ENCODE peak calls at places on chromosome 15, in six cellular contexts. L, C, D, T, K and J are unnamed samples.
A peak's percentile ranks its signal among the peaks of the same experiment; 100 is the strongest.

GRCh38 chr15:90031231-90031791 is 30.2 kb downstream of the ZNF710 start:
- DNase-seq in L (peak; percentile 86), C (peak; percentile 75), D (peak; percentile 75), T (no peak), K (peak; percentile 70), J (no peak)

GRCh38 chr15:55221090-55222011 is 24.6 kb upstream of the RSL24D1 start:
- DNase-seq in L (peak; percentile 94), C (peak; percentile 55), D (peak; percentile 93), T (no peak), K (peak; percentile 96), J (no peak)

GRCh38 chr15:64883997-64884511 is 27.6 kb upstream of the ANKDD1A start:
- DNase-seq in L (peak; percentile 94), C (peak; percentile 59), D (peak; percentile 91), T (no peak), K (peak; percentile 89), J (peak; percentile 50)

GRCh38 chr15:60507596-60508424 is 28.9 kb upstream of the ICE2 start:
- DNase-seq in L (peak; percentile 77), C (peak; percentile 73), D (peak; percentile 80), T (no peak), K (peak; percentile 75), J (no peak)

GRCh38 chr15:35540885-35541284 is 5.1 kb downstream of the DPH6 start:
- DNase-seq in L (peak; percentile 75), C (no peak), D (no peak), T (no peak), K (peak; percentile 13), J (no peak)

GRCh38 chr15:60589253-60589652 is 110.3 kb upstream of the ICE2 start:
- DNase-seq in L (no peak), C (no peak), D (no peak), T (no peak), K (no peak), J (no peak)

GRCh38 chr15:50418041-50418583 is 6.1 kb upstream of the USP8 start:
- DNase-seq in L (peak; percentile 31), C (no peak), D (no peak), T (no peak), K (no peak), J (no peak)

GRCh38 chr15:60374628-60375081 is 23.1 kb downstream of the ANXA2 start:
- DNase-seq in L (peak; percentile 98), C (no peak), D (peak; percentile 97), T (no peak), K (peak; percentile 95), J (no peak)

GRCh38 chr15:70198441-70199123 is 100.9 kb upstream of the TLE3 start:
- DNase-seq in L (no peak), C (no peak), D (peak; percentile 29), T (no peak), K (peak; percentile 33), J (no peak)

GRCh38 chr15:74302821-74303359 is 64.6 kb downstream of the CYP11A1 start:
- DNase-seq in L (no peak), C (peak; percentile 73), D (peak; percentile 48), T (no peak), K (peak; percentile 20), J (peak; percentile 50)

GRCh38 chr15:94047566-94047965 is 183.8 kb upstream of the MCTP2 start:
- DNase-seq in L (no peak), C (no peak), D (no peak), T (no peak), K (no peak), J (no peak)

GRCh38 chr15:55518641-55519040 is 10.6 kb upstream of the DNAAF4 start:
- DNase-seq in L (no peak), C (no peak), D (no peak), T (no peak), K (no peak), J (no peak)

GRCh38 chr15:56739964-56740640 is 6.8 kb upstream of the ZNF280D start:
- DNase-seq in L (peak; percentile 40), C (no peak), D (no peak), T (no peak), K (no peak), J (no peak)

GRCh38 chr15:93862791-93863190 is 368.6 kb upstream of the MCTP2 start:
- DNase-seq in L (no peak), C (no peak), D (no peak), T (no peak), K (no peak), J (no peak)

GRCh38 chr15:88391700-88392099 is 75.5 kb downstream of the MRPL46 start:
- DNase-seq in L (no peak), C (no peak), D (peak; percentile 14), T (no peak), K (no peak), J (no peak)

GRCh38 chr15:59896652-59897051 is 107.5 kb upstream of the FOXB1 start:
- DNase-seq in L (no peak), C (no peak), D (no peak), T (no peak), K (no peak), J (no peak)

GRCh38 chr15:59553879-59554735 is 57.5 kb upstream of the GCNT3 start:
- DNase-seq in L (peak; percentile 26), C (no peak), D (peak; percentile 94), T (no peak), K (peak; percentile 99), J (no peak)

GRCh38 chr15:66948294-66948693 is 117.1 kb upstream of the SMAD3 start:
- DNase-seq in L (peak; percentile 68), C (no peak), D (peak; percentile 41), T (no peak), K (peak; percentile 8), J (no peak)

GRCh38 chr15:23687143-23687470 is at the start of gene NDN:
- DNase-seq in L (peak; percentile 56), C (peak; percentile 54), D (peak; percentile 41), T (no peak), K (no peak), J (peak; percentile 72)

GRCh38 chr15:65870889-65871533 is 1.7 kb downstream of the RAB11A start:
- DNase-seq in L (peak; percentile 72), C (peak; percentile 41), D (peak; percentile 90), T (no peak), K (peak; percentile 90), J (no peak)

GRCh38 chr15:70096215-70096974 is 1.3 kb downstream of the TLE3 start:
- DNase-seq in L (peak; percentile 56), C (peak; percentile 70), D (peak; percentile 72), T (peak; percentile 88), K (peak; percentile 64), J (peak; percentile 37)

GRCh38 chr15:44092221-44092620 is 102.8 kb downstream of the FRMD5 start:
- DNase-seq in L (peak; percentile 79), C (no peak), D (peak; percentile 64), T (no peak), K (peak; percentile 86), J (no peak)

GRCh38 chr15:100633763-100634075 is 31.3 kb downstream of the ASB7 start:
- DNase-seq in L (no peak), C (no peak), D (no peak), T (no peak), K (no peak), J (no peak)

GRCh38 chr15:98581715-98582114 is 66.6 kb upstream of the IGF1R start:
- DNase-seq in L (no peak), C (no peak), D (peak; percentile 30), T (no peak), K (peak; percentile 24), J (no peak)
- TF ChIP-seq CTCF in L (no peak), C (no peak), D (peak; percentile 32), T (peak; percentile 56), K (no peak), J (no peak)

DNA sequence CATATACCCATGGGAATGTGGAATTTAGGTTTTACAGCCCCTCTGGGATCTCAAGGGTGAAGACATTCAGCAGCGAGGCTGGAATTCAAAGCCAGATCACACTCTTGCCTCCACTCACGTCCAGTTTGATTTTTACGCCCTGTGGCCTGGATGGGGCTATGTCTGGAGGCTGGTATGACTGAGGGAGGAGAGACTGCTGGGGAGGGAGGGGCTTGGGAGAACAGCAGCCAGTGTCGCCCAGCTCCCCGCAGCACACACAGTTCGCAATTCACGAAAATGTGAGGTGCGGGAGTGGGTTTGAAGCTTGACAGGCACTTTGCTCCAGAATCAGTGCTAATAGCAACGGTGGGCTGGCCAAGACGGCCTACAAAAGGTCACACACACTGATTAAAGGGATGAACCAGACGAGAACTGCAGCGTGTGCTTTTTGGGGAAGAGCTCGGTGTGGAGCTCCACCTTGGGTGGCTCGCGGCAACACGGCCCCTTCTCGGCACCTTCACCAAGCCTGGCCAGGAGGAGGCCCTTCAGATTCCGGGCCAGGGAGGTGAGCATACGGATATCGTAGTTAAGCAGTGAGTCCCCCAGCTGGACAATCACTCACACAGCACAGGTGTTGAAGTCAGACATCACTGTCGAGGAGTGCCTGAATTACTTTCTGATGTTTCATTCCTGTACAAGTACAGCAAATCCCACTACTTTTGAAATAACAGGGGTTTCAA is 16.4 kb downstream of the EHD4 start:
- DNase-seq in L (no peak), C (no peak), D (no peak), T (no peak), K (no peak), J (no peak)
- TF ChIP-seq CTCF in L (no peak), C (no peak), D (no peak), T (no peak), K (no peak), J (no peak)

GRCh38 chr15:79053894-79054293 is 36.7 kb downstream of the RASGRF1 start:
- DNase-seq in L (no peak), C (no peak), D (no peak), T (no peak), K (no peak), J (no peak)

GRCh38 chr15:79050341-79050740 is 40.2 kb downstream of the RASGRF1 start:
- DNase-seq in L (no peak), C (no peak), D (no peak), T (no peak), K (no peak), J (no peak)

GRCh38 chr15:79050977-79051376 is 39.6 kb downstream of the RASGRF1 start:
- DNase-seq in L (no peak), C (no peak), D (no peak), T (no peak), K (no peak), J (no peak)

GRCh38 chr15:79054350-79054749 is 36.2 kb downstream of the RASGRF1 start:
- DNase-seq in L (no peak), C (no peak), D (no peak), T (no peak), K (no peak), J (no peak)

DNA sequence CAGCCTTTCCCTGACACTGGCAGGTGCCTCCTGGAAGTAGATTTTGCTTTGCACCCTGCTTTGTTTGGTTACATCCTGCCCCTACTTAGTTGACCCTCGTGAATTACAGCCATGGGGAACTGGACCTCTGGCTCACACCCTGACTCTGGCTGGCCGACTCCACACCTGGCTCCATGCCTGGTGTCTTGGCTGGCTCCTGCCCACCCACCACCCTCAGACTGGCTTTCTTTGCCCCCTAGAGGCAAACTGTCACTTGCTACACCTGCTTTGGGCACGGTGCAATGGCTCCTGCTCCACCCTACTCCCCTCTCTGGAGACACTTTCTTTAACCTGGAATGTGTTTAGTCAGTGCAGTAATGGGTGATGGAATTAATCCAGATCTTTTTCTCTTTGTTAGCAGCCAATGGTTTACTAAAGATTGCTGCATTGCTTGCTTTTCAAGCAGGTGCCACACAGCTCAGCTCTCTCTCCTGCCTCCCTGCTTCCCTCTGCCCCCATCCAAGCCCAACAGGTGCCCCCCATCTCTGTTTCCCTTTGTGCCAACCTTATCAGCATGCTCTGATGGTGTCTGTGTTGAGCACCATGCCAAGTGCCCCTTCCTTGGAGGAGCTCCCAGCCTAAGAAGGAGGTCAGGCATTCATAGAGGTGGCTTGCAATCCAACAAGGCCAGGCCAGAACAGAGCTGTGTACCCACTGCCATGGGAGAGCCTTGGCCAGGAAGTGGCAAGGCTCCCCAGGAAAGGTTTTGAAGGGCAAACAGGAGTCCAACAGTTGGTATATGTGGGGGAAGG is 38.4 kb downstream of the RASGRF1 start:
- DNase-seq in L (no peak), C (no peak), D (no peak), T (no peak), K (no peak), J (no peak)
- TF ChIP-seq CTCF in L (no peak), C (no peak), D (no peak), T (no peak), K (no peak), J (no peak)

GRCh38 chr15:80204231-80204630 is 47.8 kb downstream of the CTXND1 start:
- DNase-seq in L (no peak), C (no peak), D (no peak), T (no peak), K (no peak), J (no peak)
- TF ChIP-seq CTCF in L (no peak), C (no peak), D (no peak), T (no peak), K (no peak), J (no peak)